ENCODE peak calls at places on chromosomes 6 and 20, in six cellular contexts. G is stimulated activated CD4-positive, alpha-beta T cell treated with anti-CD3 and anti-CD28 coated beads, Interleukin-1b, Interleukin-23, amount 100 ng/mL, for 24 hours; K is breast epithelium; U is heart left ventricle; Q is NCI-H774; P is NCI-H1436. W is an unnamed sample.

GRCh38 chr20:31570735-31571617 is 34.1 kb upstream of the ID1 start:
- DNase-seq in G (no peak), K (peak), U (no peak), Q (peak), P (no peak), W (peak)

GRCh38 chr6:31903957-31904356 is 2.1 kb upstream of the ZBTB12 start:
- DNase-seq in G (no peak), K (no peak), U (no peak), Q (no peak), P (no peak), W (no peak)

GRCh38 chr6:163341671-163342070 is 72.8 kb upstream of the QKI start:
- DNase-seq in G (no peak), K (no peak), U (no peak), Q (no peak), P (no peak), W (no peak)

GRCh38 chr6:166433096-166433495 is 50.4 kb upstream of the MPC1 start:
- DNase-seq in G (no peak), K (no peak), U (no peak), Q (no peak), P (no peak), W (no peak)

GRCh38 chr6:169958510-169958909 is 207.1 kb downstream of the ERMARD start:
- DNase-seq in G (no peak), K (no peak), U (peak), Q (no peak), P (no peak), W (no peak)

GRCh38 chr20:35007891-35008290 is 52.2 kb downstream of the MYH7B start:
- DNase-seq in G (no peak), K (no peak), U (no peak), Q (no peak), P (no peak), W (no peak)

GRCh38 chr20:3221398-3222226 is 12.3 kb downstream of the ITPA start:
- DNase-seq in G (no peak), K (no peak), U (no peak), Q (no peak), P (no peak), W (no peak)

GRCh38 chr6:25359191-25359861 is 80.2 kb downstream of the CARMIL1 start:
- DNase-seq in G (no peak), K (peak), U (peak), Q (no peak), P (no peak), W (peak)

GRCh38 chr20:45095753-45096371 is 5.1 kb downstream of the KCNS1 start:
- DNase-seq in G (peak), K (peak), U (peak), Q (no peak), P (peak), W (peak)

GRCh38 chr6:25971187-25971811 is 8.7 kb downstream of the TRIM38 start:
- DNase-seq in G (no peak), K (peak), U (peak), Q (no peak), P (no peak), W (no peak)

GRCh38 chr6:33628401-33628964 is 7.4 kb downstream of the ITPR3 start:
- DNase-seq in G (no peak), K (no peak), U (no peak), Q (peak), P (peak), W (no peak)

GRCh38 chr6:46940433-46941226 is 18.9 kb upstream of the ADGRF5 start:
- DNase-seq in G (no peak), K (no peak), U (no peak), Q (peak), P (no peak), W (no peak)

GRCh38 chr6:76852776-76853175 is 610.5 kb downstream of the HTR1B start:
- DNase-seq in G (no peak), K (no peak), U (no peak), Q (no peak), P (no peak), W (no peak)

GRCh38 chr6:106715922-106716321 is 86.5 kb downstream of the QRSL1 start:
- DNase-seq in G (no peak), K (peak), U (no peak), Q (no peak), P (no peak), W (no peak)

GRCh38 chr20:32004963-32005362 is 5.3 kb upstream of the CCM2L start:
- DNase-seq in G (no peak), K (no peak), U (no peak), Q (no peak), P (no peak), W (no peak)

GRCh38 chr6:34347303-34347702 is 45.2 kb downstream of the NUDT3 start:
- DNase-seq in G (no peak), K (no peak), U (no peak), Q (no peak), P (no peak), W (no peak)

GRCh38 chr6:111576302-111576701 is 29.4 kb downstream of the TRAF3IP2 start:
- DNase-seq in G (no peak), K (no peak), U (no peak), Q (no peak), P (no peak), W (no peak)

GRCh38 chr6:111738156-111738555 is 132.5 kb upstream of the TRAF3IP2 start:
- DNase-seq in G (no peak), K (no peak), U (no peak), Q (no peak), P (no peak), W (no peak)

GRCh38 chr6:153031335-153031955 is 28.9 kb upstream of the MTRF1L start:
- DNase-seq in G (no peak), K (no peak), U (no peak), Q (no peak), P (no peak), W (no peak)

GRCh38 chr6:44642870-44643522 is 255.5 kb downstream of the CDC5L start:
- DNase-seq in G (no peak), K (no peak), U (no peak), Q (no peak), P (no peak), W (no peak)

GRCh38 chr6:11938285-11938890 is 73.7 kb upstream of the HIVEP1 start:
- DNase-seq in G (no peak), K (peak), U (no peak), Q (no peak), P (no peak), W (no peak)

GRCh38 chr6:138240476-138241245 is 22.4 kb upstream of the PBOV1 start:
- DNase-seq in G (no peak), K (no peak), U (no peak), Q (no peak), P (no peak), W (no peak)

GRCh38 chr20:63560333-63560805 is 6.4 kb downstream of the FNDC11 start:
- DNase-seq in G (no peak), K (no peak), U (no peak), Q (no peak), P (no peak), W (no peak)

GRCh38 chr6:116152620-116153019 is 26.7 kb upstream of the COL10A1 start:
- DNase-seq in G (no peak), K (no peak), U (no peak), Q (no peak), P (no peak), W (no peak)

GRCh38 chr6:121157913-121158312 is 176.4 kb downstream of the TBC1D32 start:
- DNase-seq in G (no peak), K (no peak), U (no peak), Q (no peak), P (no peak), W (no peak)

GRCh38 chr6:45115696-45116095 is 212.4 kb upstream of the RUNX2 start:
- DNase-seq in G (no peak), K (no peak), U (no peak), Q (no peak), P (no peak), W (no peak)

GRCh38 chr20:48843125-48843806 is 15.5 kb upstream of the PREX1 start:
- DNase-seq in G (no peak), K (no peak), U (no peak), Q (no peak), P (no peak), W (no peak)

GRCh38 chr6:41488064-41488391 is 58.2 kb upstream of the FOXP4 start:
- DNase-seq in G (no peak), K (no peak), U (no peak), Q (no peak), P (no peak), W (no peak)

GRCh38 chr6:11778648-11779307 is at the start of gene ADTRP:
- DNase-seq in G (no peak), K (no peak), U (no peak), Q (no peak), P (no peak), W (no peak)

GRCh38 chr6:32947552-32948465 is 5.1 kb downstream of the HLA-DMA start:
- DNase-seq in G (no peak), K (no peak), U (no peak), Q (no peak), P (peak), W (no peak)

GRCh38 chr20:7308163-7308562 is 540.7 kb downstream of the BMP2 start:
- DNase-seq in G (no peak), K (no peak), U (no peak), Q (no peak), P (no peak), W (no peak)

GRCh38 chr6:94769197-94769596 is 808.1 kb upstream of the MANEA start:
- DNase-seq in G (no peak), K (no peak), U (no peak), Q (no peak), P (no peak), W (no peak)

GRCh38 chr6:98833101-98834059 is 994 bp upstream of the POU3F2 start:
- DNase-seq in G (no peak), K (no peak), U (no peak), Q (peak), P (peak), W (no peak)

W was measured in tibial nerve.